ENCODE peak calls at places on chromosomes 4 and X, in four cellular contexts. U is BE2C, B is astrocyte, Q is heart left ventricle. I is an unnamed sample. For H3K27me3, the result is how much of the 10 kb centered on the place peaks cover.

GRCh38 chr4:150251752-150252190 is 173.5 kb downstream of the DCLK2 start:
- DNase-seq in U (peak), B (no peak), Q (no peak), I (no peak)

GRCh38 chrX:39731735-39732134 is 366.0 kb downstream of the BCOR start:
- DNase-seq in U (no peak), B (no peak), Q (no peak), I (no peak)

GRCh38 chr4:74423101-74423500 is 21.8 kb upstream of the AREG start:
- DNase-seq in U (no peak), B (peak), Q (peak), I (no peak)

GRCh38 chr4:136768925-136769275 is 763.4 kb downstream of the PCDH18 start:
- DNase-seq in U (no peak), B (no peak), Q (no peak), I (no peak)

GRCh38 chr4:38870098-38870850 is 2.7 kb downstream of the FAM114A1 start:
- DNase-seq in U (no peak), B (no peak), Q (no peak), I (no peak)

GRCh38 chr4:16264798-16265197 is 38.5 kb upstream of the TAPT1 start:
- DNase-seq in U (no peak), B (peak), Q (no peak), I (no peak)

GRCh38 chrX:29461039-29461438 is 754.3 kb upstream of the MAGEB2 start:
- DNase-seq in U (no peak), B (peak), Q (no peak), I (no peak)

GRCh38 chr4:76430519-76431388 is 4.3 kb upstream of the SHROOM3 start:
- DNase-seq in U (peak), B (peak), Q (no peak), I (peak)

GRCh38 chrX:124211312-124211942 is 121.0 kb upstream of the TEX13D start:
- DNase-seq in U (no peak), B (no peak), Q (no peak), I (no peak)

DNA sequence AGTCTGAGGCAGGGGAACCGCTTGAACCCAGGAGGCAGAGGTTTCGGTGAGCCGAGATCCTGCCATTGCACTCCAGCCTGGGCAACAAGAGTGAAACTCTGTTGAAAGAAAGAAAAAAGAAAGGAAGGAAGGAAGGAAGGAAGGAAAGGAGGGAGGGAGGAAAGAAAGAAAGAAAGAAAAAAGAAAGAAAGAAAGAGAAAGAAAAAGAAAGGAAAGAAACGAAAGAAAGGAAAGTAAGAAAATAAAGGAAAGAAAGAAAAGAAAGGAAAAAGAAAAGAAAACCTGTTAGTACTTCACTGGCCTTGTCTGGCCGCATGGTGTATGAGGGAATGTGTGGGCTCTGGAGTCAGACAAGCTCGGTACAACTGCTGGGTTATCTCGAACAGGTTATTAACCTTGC is 20.8 kb upstream of the MAGEA1 start:
- DNase-seq in U (no peak), B (no peak), Q (no peak), I (no peak)
- TF ChIP-seq CTCF in U (no peak), B (no peak), Q (no peak), I (no peak)

GRCh38 chr4:79935264-79935663 is 137.8 kb downstream of the ANTXR2 start:
- DNase-seq in U (no peak), B (no peak), Q (no peak), I (no peak)

DNA sequence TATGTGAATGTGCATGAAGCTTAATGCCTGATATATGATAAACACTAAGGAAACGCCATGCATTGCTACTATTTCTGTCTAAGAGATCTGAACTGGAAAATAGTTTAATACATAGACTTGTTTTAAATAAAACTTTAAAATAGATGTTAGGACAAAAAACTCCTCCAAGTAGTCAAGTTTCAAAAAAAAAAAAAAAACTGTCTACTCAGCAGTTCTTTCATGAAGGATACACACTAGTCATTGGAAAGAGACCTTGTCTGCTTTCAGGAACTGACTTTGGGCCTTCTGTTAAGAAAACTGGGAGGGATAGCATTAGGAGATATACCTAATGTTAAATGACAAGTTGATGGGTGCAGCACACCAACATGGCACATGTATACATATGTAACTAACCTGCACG is 138.4 kb downstream of the ANTXR2 start:
- DNase-seq in U (no peak), B (no peak), Q (no peak), I (no peak)
- H3K4me3 ChIP-seq in U (no peak), B (no peak), Q (no peak), I (no peak)

GRCh38 chr4:147814334-147814733 is 82.4 kb downstream of the ARHGAP10 start:
- DNase-seq in U (no peak), B (peak), Q (no peak), I (no peak)
- H3K27me3 ChIP-seq in U (under half), B (under half), Q (under half), I (under half)

GRCh38 chr4:159904906-159905305 is 802.0 kb downstream of the RAPGEF2 start:
- DNase-seq in U (no peak), B (no peak), Q (no peak), I (no peak)

GRCh38 chr4:159906051-159906450 is 803.2 kb downstream of the RAPGEF2 start:
- DNase-seq in U (no peak), B (no peak), Q (no peak), I (no peak)

GRCh38 chr4:159899596-159899995 is 796.7 kb downstream of the RAPGEF2 start:
- DNase-seq in U (no peak), B (no peak), Q (no peak), I (no peak)

GRCh38 chr4:159900562-159900961 is 797.7 kb downstream of the RAPGEF2 start:
- DNase-seq in U (no peak), B (no peak), Q (no peak), I (no peak)

GRCh38 chr4:159902648-159903047 is 799.8 kb downstream of the RAPGEF2 start:
- DNase-seq in U (peak), B (no peak), Q (no peak), I (no peak)
- TF ChIP-seq CTCF in U (no peak), B (no peak), Q (no peak), I (no peak)